ENCODE peak calls at places on chromosome 22, in nine cellular contexts. One of them, this sample, is unnamed.

GRCh38 chr22:20204821-20205220 is 54.0 kb upstream of the CCDC188 start:
- DNase-seq in activated CD4-positive, alpha-beta T cell treated with anti-CD3 and anti-CD28 coated beads, Interleukin-2, amount 50 U/mL, for 4 hours: no peak
- DNase-seq in Calu3: no peak
- DNase-seq in Daoy: no peak
- DNase-seq in HT-29: no peak
- DNase-seq in HTR-8/SVneo: no peak
- DNase-seq in NCI-H1105: no peak
- DNase-seq in ELR: no peak
- DNase-seq in stimulated activated CD8-positive, alpha-beta memory T cell treated with anti-CD3 and anti-CD28 coated beads, Interleukin-7, amount 100 ng/mL, for 1 hour: no peak
- DNase-seq in this sample: peak; percentile 34

GRCh38 chr22:45867906-45868555 is 108.9 kb downstream of the WNT7B start:
- DNase-seq in ELR: no peak
- DNase-seq in NCI-H1105: no peak
- DNase-seq in HTR-8/SVneo: no peak
- DNase-seq in HT-29: no peak
- DNase-seq in activated CD4-positive, alpha-beta T cell treated with anti-CD3 and anti-CD28 coated beads, Interleukin-2, amount 50 U/mL, for 4 hours: no peak
- DNase-seq in stimulated activated CD8-positive, alpha-beta memory T cell treated with anti-CD3 and anti-CD28 coated beads, Interleukin-7, amount 100 ng/mL, for 1 hour: no peak
- DNase-seq in Daoy: no peak
- DNase-seq in Calu3: no peak
- DNase-seq in this sample: no peak

GRCh38 chr22:32385681-32386080 is 26.4 kb downstream of the RTCB start:
- DNase-seq in Calu3: no peak
- DNase-seq in stimulated activated CD8-positive, alpha-beta memory T cell treated with anti-CD3 and anti-CD28 coated beads, Interleukin-7, amount 100 ng/mL, for 1 hour: no peak
- DNase-seq in ELR: no peak
- DNase-seq in NCI-H1105: no peak
- DNase-seq in activated CD4-positive, alpha-beta T cell treated with anti-CD3 and anti-CD28 coated beads, Interleukin-2, amount 50 U/mL, for 4 hours: no peak
- DNase-seq in HTR-8/SVneo: no peak
- DNase-seq in HT-29: no peak
- DNase-seq in Daoy: no peak
- DNase-seq in this sample: no peak

GRCh38 chr22:30270841-30271240 is 4.2 kb upstream of the OSM start:
- DNase-seq in ELR: peak; percentile 45
- DNase-seq in Calu3: no peak
- DNase-seq in HT-29: no peak
- DNase-seq in activated CD4-positive, alpha-beta T cell treated with anti-CD3 and anti-CD28 coated beads, Interleukin-2, amount 50 U/mL, for 4 hours: no peak
- DNase-seq in stimulated activated CD8-positive, alpha-beta memory T cell treated with anti-CD3 and anti-CD28 coated beads, Interleukin-7, amount 100 ng/mL, for 1 hour: no peak
- DNase-seq in Daoy: peak; percentile 62
- DNase-seq in HTR-8/SVneo: no peak
- DNase-seq in NCI-H1105: no peak
- DNase-seq in this sample: no peak

GRCh38 chr22:31680764-31681624 is 19.0 kb upstream of the PISD start:
- DNase-seq in HT-29: no peak
- DNase-seq in Daoy: peak; percentile 37
- DNase-seq in Calu3: no peak
- DNase-seq in stimulated activated CD8-positive, alpha-beta memory T cell treated with anti-CD3 and anti-CD28 coated beads, Interleukin-7, amount 100 ng/mL, for 1 hour: no peak
- DNase-seq in ELR: peak; percentile 69
- DNase-seq in activated CD4-positive, alpha-beta T cell treated with anti-CD3 and anti-CD28 coated beads, Interleukin-2, amount 50 U/mL, for 4 hours: no peak
- DNase-seq in NCI-H1105: no peak
- DNase-seq in HTR-8/SVneo: no peak
- DNase-seq in this sample: no peak

GRCh38 chr22:27752141-27752540 is 49.4 kb downstream of the MN1 start:
- DNase-seq in NCI-H1105: no peak
- DNase-seq in HT-29: no peak
- DNase-seq in Calu3: no peak
- DNase-seq in activated CD4-positive, alpha-beta T cell treated with anti-CD3 and anti-CD28 coated beads, Interleukin-2, amount 50 U/mL, for 4 hours: no peak
- DNase-seq in ELR: no peak
- DNase-seq in stimulated activated CD8-positive, alpha-beta memory T cell treated with anti-CD3 and anti-CD28 coated beads, Interleukin-7, amount 100 ng/mL, for 1 hour: no peak
- DNase-seq in HTR-8/SVneo: no peak
- DNase-seq in Daoy: no peak
- DNase-seq in this sample: no peak

GRCh38 chr22:26592368-26593015 is 2.6 kb upstream of the TPST2 start:
- DNase-seq in stimulated activated CD8-positive, alpha-beta memory T cell treated with anti-CD3 and anti-CD28 coated beads, Interleukin-7, amount 100 ng/mL, for 1 hour: no peak
- DNase-seq in activated CD4-positive, alpha-beta T cell treated with anti-CD3 and anti-CD28 coated beads, Interleukin-2, amount 50 U/mL, for 4 hours: no peak
- DNase-seq in ELR: no peak
- DNase-seq in Daoy: no peak
- DNase-seq in HTR-8/SVneo: no peak
- DNase-seq in Calu3: no peak
- DNase-seq in NCI-H1105: no peak
- DNase-seq in HT-29: peak; percentile 39
- DNase-seq in this sample: no peak

GRCh38 chr22:43796567-43796966 is 15.5 kb downstream of the EFCAB6 start:
- DNase-seq in HTR-8/SVneo: no peak
- DNase-seq in ELR: peak; percentile 29
- DNase-seq in Calu3: no peak
- DNase-seq in Daoy: no peak
- DNase-seq in NCI-H1105: no peak
- DNase-seq in HT-29: no peak
- DNase-seq in stimulated activated CD8-positive, alpha-beta memory T cell treated with anti-CD3 and anti-CD28 coated beads, Interleukin-7, amount 100 ng/mL, for 1 hour: no peak
- DNase-seq in activated CD4-positive, alpha-beta T cell treated with anti-CD3 and anti-CD28 coated beads, Interleukin-2, amount 50 U/mL, for 4 hours: no peak
- DNase-seq in this sample: peak; percentile 75

GRCh38 chr22:32204856-32205722 is at the start of gene RFPL2:
- DNase-seq in Daoy: peak; percentile 93
- DNase-seq in NCI-H1105: peak; percentile 74
- DNase-seq in HT-29: peak; percentile 60
- DNase-seq in ELR: peak; percentile 58
- DNase-seq in Calu3: peak; percentile 81
- DNase-seq in HTR-8/SVneo: peak; percentile 41
- DNase-seq in activated CD4-positive, alpha-beta T cell treated with anti-CD3 and anti-CD28 coated beads, Interleukin-2, amount 50 U/mL, for 4 hours: no peak
- DNase-seq in stimulated activated CD8-positive, alpha-beta memory T cell treated with anti-CD3 and anti-CD28 coated beads, Interleukin-7, amount 100 ng/mL, for 1 hour: no peak
- DNase-seq in this sample: peak; percentile 90

GRCh38 chr22:42396621-42397331 is 35.4 kb downstream of the NFAM1 start:
- DNase-seq in stimulated activated CD8-positive, alpha-beta memory T cell treated with anti-CD3 and anti-CD28 coated beads, Interleukin-7, amount 100 ng/mL, for 1 hour: no peak
- DNase-seq in HT-29: no peak
- DNase-seq in Calu3: no peak
- DNase-seq in NCI-H1105: no peak
- DNase-seq in activated CD4-positive, alpha-beta T cell treated with anti-CD3 and anti-CD28 coated beads, Interleukin-2, amount 50 U/mL, for 4 hours: no peak
- DNase-seq in ELR: no peak
- DNase-seq in Daoy: peak; percentile 30
- DNase-seq in HTR-8/SVneo: no peak
- DNase-seq in this sample: no peak

GRCh38 chr22:21734540-21735197 is 925 bp downstream of the YPEL1 start:
- DNase-seq in Calu3: no peak
- DNase-seq in Daoy: no peak
- DNase-seq in HT-29: no peak
- DNase-seq in activated CD4-positive, alpha-beta T cell treated with anti-CD3 and anti-CD28 coated beads, Interleukin-2, amount 50 U/mL, for 4 hours: no peak
- DNase-seq in NCI-H1105: no peak
- DNase-seq in stimulated activated CD8-positive, alpha-beta memory T cell treated with anti-CD3 and anti-CD28 coated beads, Interleukin-7, amount 100 ng/mL, for 1 hour: no peak
- DNase-seq in ELR: no peak
- DNase-seq in HTR-8/SVneo: no peak
- DNase-seq in this sample: no peak

GRCh38 chr22:46293591-46294260 is 2.9 kb upstream of the GTSE1 start:
- DNase-seq in Calu3: no peak
- DNase-seq in ELR: peak; percentile 61
- DNase-seq in NCI-H1105: no peak
- DNase-seq in Daoy: no peak
- DNase-seq in HTR-8/SVneo: no peak
- DNase-seq in activated CD4-positive, alpha-beta T cell treated with anti-CD3 and anti-CD28 coated beads, Interleukin-2, amount 50 U/mL, for 4 hours: no peak
- DNase-seq in HT-29: no peak
- DNase-seq in stimulated activated CD8-positive, alpha-beta memory T cell treated with anti-CD3 and anti-CD28 coated beads, Interleukin-7, amount 100 ng/mL, for 1 hour: no peak
- DNase-seq in this sample: no peak

GRCh38 chr22:39723899-39724351 is 153.4 kb downstream of the CACNA1I start:
- DNase-seq in Daoy: peak; percentile 79
- DNase-seq in HTR-8/SVneo: peak; percentile 22
- DNase-seq in NCI-H1105: no peak
- DNase-seq in HT-29: no peak
- DNase-seq in Calu3: peak; percentile 35
- DNase-seq in stimulated activated CD8-positive, alpha-beta memory T cell treated with anti-CD3 and anti-CD28 coated beads, Interleukin-7, amount 100 ng/mL, for 1 hour: no peak
- DNase-seq in activated CD4-positive, alpha-beta T cell treated with anti-CD3 and anti-CD28 coated beads, Interleukin-2, amount 50 U/mL, for 4 hours: no peak
- DNase-seq in ELR: peak; percentile 39
- DNase-seq in this sample: peak; percentile 74

GRCh38 chr22:30876221-30876751 is 92.3 kb downstream of the MORC2 start:
- DNase-seq in Calu3: no peak
- DNase-seq in NCI-H1105: no peak
- DNase-seq in stimulated activated CD8-positive, alpha-beta memory T cell treated with anti-CD3 and anti-CD28 coated beads, Interleukin-7, amount 100 ng/mL, for 1 hour: no peak
- DNase-seq in HT-29: no peak
- DNase-seq in Daoy: no peak
- DNase-seq in ELR: no peak
- DNase-seq in activated CD4-positive, alpha-beta T cell treated with anti-CD3 and anti-CD28 coated beads, Interleukin-2, amount 50 U/mL, for 4 hours: no peak
- DNase-seq in HTR-8/SVneo: no peak
- DNase-seq in this sample: no peak

GRCh38 chr22:30333707-30334087 is 7.0 kb upstream of the TBC1D10A start:
- DNase-seq in NCI-H1105: no peak
- DNase-seq in HTR-8/SVneo: no peak
- DNase-seq in HT-29: no peak
- DNase-seq in ELR: no peak
- DNase-seq in stimulated activated CD8-positive, alpha-beta memory T cell treated with anti-CD3 and anti-CD28 coated beads, Interleukin-7, amount 100 ng/mL, for 1 hour: no peak
- DNase-seq in activated CD4-positive, alpha-beta T cell treated with anti-CD3 and anti-CD28 coated beads, Interleukin-2, amount 50 U/mL, for 4 hours: no peak
- DNase-seq in Daoy: no peak
- DNase-seq in Calu3: no peak
- DNase-seq in this sample: no peak

GRCh38 chr22:42758929-42759629 is 38.4 kb upstream of the A4GALT start:
- DNase-seq in ELR: peak; percentile 22
- DNase-seq in NCI-H1105: no peak
- DNase-seq in activated CD4-positive, alpha-beta T cell treated with anti-CD3 and anti-CD28 coated beads, Interleukin-2, amount 50 U/mL, for 4 hours: no peak
- DNase-seq in stimulated activated CD8-positive, alpha-beta memory T cell treated with anti-CD3 and anti-CD28 coated beads, Interleukin-7, amount 100 ng/mL, for 1 hour: no peak
- DNase-seq in HT-29: no peak
- DNase-seq in HTR-8/SVneo: no peak
- DNase-seq in Daoy: no peak
- DNase-seq in Calu3: no peak
- DNase-seq in this sample: no peak

This sample was measured in hepatocyte.